ENCODE peak calls at places on chromosomes 3 and 15, in six cellular contexts. V is foreskin fibroblast, D is H9, L is progenitor cell of endocrine pancreas, Q is tibial nerve, W is left lung. I is an unnamed sample.

GRCh38 chr3:105365536-105366301 is 990 bp upstream of the ALCAM start:
- DNase-seq in D (peak), Q (peak), V (peak), L (no peak), W (no peak), I (no peak)

GRCh38 chr15:60392601-60392985 is 5.2 kb downstream of the ANXA2 start:
- DNase-seq in L (no peak), V (no peak), Q (no peak), W (no peak), D (no peak), I (no peak)

GRCh38 chr3:188594137-188594536 is 440.2 kb downstream of the LPP start:
- DNase-seq in W (no peak), D (no peak), V (peak), L (no peak), Q (no peak), I (no peak)

GRCh38 chr15:98177950-98178848 is 217.7 kb downstream of the ARRDC4 start:
- DNase-seq in D (peak), W (no peak), V (peak), L (peak), Q (peak), I (no peak)

GRCh38 chr3:8482960-8483665 is 18.5 kb upstream of the LMCD1 start:
- DNase-seq in L (no peak), Q (peak), D (no peak), V (peak), W (no peak), I (no peak)

GRCh38 chr3:30353711-30354467 is 252.5 kb upstream of the TGFBR2 start:
- DNase-seq in Q (no peak), D (no peak), W (no peak), L (no peak), V (no peak), I (no peak)

GRCh38 chr3:134656211-134656800 is 5.5 kb upstream of the KY start:
- DNase-seq in W (no peak), L (no peak), Q (no peak), D (peak), V (no peak), I (peak)

GRCh38 chr3:15527031-15527459 is 5.5 kb upstream of the COLQ start:
- DNase-seq in V (no peak), L (peak), D (peak), W (no peak), Q (peak), I (no peak)

GRCh38 chr3:184167786-184168185 is 6.9 kb upstream of the AP2M1 start:
- DNase-seq in V (no peak), W (no peak), D (no peak), Q (no peak), L (no peak), I (no peak)

GRCh38 chr3:149134560-149134959 is 5.1 kb downstream of the HPS3 start:
- DNase-seq in Q (no peak), W (no peak), D (no peak), V (peak), L (no peak), I (no peak)

GRCh38 chr3:161267646-161268045 is 46.5 kb downstream of the NMD3 start:
- DNase-seq in L (no peak), W (no peak), V (no peak), Q (no peak), D (no peak), I (no peak)

DNA sequence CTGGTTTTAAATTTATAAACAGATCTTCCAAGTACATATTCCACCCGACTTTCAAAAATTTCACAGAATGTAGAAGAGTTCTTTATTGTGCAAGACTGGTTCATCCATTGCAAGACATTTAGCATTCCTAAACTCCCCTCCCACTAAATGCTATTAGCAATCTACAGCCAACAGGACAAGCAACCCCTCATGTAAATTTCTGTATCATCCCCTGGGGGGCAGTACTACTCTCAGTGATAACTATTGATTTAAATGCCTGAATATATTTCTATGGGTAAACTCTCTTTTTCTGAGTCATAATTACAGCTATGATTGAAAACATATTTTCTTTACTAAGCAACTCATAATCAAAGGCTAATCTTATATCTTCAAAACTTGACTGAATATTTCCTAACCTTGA is 10.7 kb upstream of the SLC15A2 start:
- DNase-seq in L (no peak), Q (no peak), W (no peak), V (no peak), D (no peak), I (no peak)
- TF ChIP-seq CTCF in L (peak), Q (no peak), W (no peak), V (no peak), D (peak), I (peak)

DNA sequence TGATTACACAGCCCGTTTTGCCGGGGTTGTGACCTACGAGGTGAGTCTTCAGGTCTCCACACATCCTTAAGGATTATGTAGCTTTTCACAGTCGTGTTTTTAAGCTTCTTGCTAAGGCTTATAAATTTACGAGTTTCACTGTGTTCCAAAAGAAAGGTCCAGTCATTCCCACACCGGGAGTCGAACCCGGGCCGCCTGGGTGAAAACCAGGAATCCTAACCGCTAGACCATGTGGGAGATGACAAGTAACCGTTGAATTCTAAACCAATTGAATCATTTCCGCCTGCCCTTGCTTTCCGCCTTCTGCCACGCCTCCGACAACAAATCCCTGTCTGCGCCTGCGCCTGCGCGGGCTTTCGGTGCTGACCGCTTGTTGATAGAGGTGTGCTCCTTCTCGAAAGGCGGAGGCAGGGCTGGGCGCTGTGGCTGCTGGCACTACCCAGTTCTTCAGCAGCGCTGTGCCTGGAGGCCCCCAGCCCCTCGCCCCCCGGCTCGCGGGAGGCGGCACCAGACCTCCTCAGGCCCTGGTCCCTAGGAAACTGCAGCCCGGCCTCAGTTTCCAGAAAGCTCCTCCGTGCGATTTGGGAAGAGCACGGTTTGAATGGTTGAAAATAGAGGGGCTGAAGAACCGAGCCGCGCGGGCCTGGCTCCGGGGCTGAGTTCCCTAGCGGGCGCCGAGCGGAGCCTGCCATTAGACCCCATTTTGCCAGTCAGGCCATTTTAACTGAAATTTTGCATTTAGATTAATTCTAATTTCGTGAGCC is 219.1 kb upstream of the ATP10A start:
- DNase-seq in V (peak), D (peak), W (peak), Q (peak), L (peak), I (peak)
- TF ChIP-seq CTCF in V (no peak), D (peak), W (no peak), Q (no peak), L (peak), I (peak)

GRCh38 chr3:61372723-61373122 is 121.5 kb upstream of the FHIT start:
- DNase-seq in W (no peak), Q (no peak), V (no peak), L (no peak), D (no peak), I (no peak)

DNA sequence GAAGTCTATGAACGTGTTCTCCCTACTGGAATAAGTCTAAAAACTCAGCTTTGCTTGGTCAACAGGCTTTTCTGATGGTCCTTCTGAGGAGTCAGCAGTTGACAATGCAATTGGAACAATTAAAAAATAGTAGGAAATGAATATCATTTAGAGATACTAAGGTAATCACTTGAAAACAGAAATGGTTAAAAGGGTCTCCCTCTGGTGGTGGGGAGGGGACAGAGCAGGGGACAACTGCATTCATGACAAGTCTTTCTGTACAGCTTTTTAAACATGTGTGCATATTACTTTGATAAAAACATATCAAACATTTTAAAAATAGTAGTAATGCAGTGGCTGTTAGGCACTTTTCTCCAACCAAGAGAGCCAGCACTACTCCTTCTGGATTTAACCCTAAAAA is 119.9 kb upstream of the FHIT start:
- DNase-seq in D (no peak), Q (no peak), V (no peak), W (no peak), L (no peak), I (no peak)
- TF ChIP-seq CTCF in D (peak), Q (no peak), V (peak), W (no peak), L (peak), I (peak)

GRCh38 chr3:123586131-123586530 is 1.3 kb upstream of the HACD2 start:
- DNase-seq in V (peak), L (no peak), W (no peak), D (peak), Q (no peak), I (no peak)
- TF ChIP-seq CTCF in V (no peak), L (no peak), W (no peak), D (no peak), Q (no peak), I (no peak)